ENCODE peak calls at places on chromosome 4, in four cellular contexts. U, L, Q and K are unnamed samples.

GRCh38 chr4:103272174-103272573 is 74.0 kb upstream of the CENPE start:
- DNase-seq in U (no peak), L (no peak), Q (no peak), K (no peak)

GRCh38 chr4:81472249-81473085 is 760 bp upstream of the RASGEF1B start:
- DNase-seq in U (peak), L (no peak), Q (no peak), K (peak)

GRCh38 chr4:41145571-41146078 is 68.7 kb downstream of the APBB2 start:
- DNase-seq in U (no peak), L (no peak), Q (peak), K (no peak)

GRCh38 chr4:147085796-147086195 is 140.1 kb upstream of the TTC29 start:
- DNase-seq in U (no peak), L (no peak), Q (no peak), K (no peak)

GRCh38 chr4:6065166-6065565 is 46.9 kb upstream of the C4orf50 start:
- DNase-seq in U (no peak), L (no peak), Q (no peak), K (no peak)

GRCh38 chr4:122747883-122748282 is 15.4 kb downstream of the BBS12 start:
- DNase-seq in U (no peak), L (no peak), Q (peak), K (no peak)

GRCh38 chr4:156838761-156839160 is 132.8 kb downstream of the PDGFC start:
- DNase-seq in U (no peak), L (no peak), Q (peak), K (peak)

GRCh38 chr4:107757860-107758476 is 37.9 kb upstream of the PAPSS1 start:
- DNase-seq in U (no peak), L (no peak), Q (peak), K (no peak)

GRCh38 chr4:89413518-89413917 is 105.9 kb upstream of the GPRIN3 start:
- DNase-seq in U (no peak), L (no peak), Q (no peak), K (no peak)

GRCh38 chr4:32429151-32429550 is 1709.0 kb downstream of the PCDH7 start:
- DNase-seq in U (no peak), L (no peak), Q (no peak), K (no peak)

GRCh38 chr4:159446266-159446976 is 343.5 kb downstream of the RAPGEF2 start:
- DNase-seq in U (peak), L (peak), Q (peak), K (peak)

GRCh38 chr4:184097240-184097619 is 120.4 kb downstream of the ENPP6 start:
- DNase-seq in U (peak), L (peak), Q (no peak), K (peak)

GRCh38 chr4:153541426-153542096 is 75.4 kb downstream of the TMEM131L start:
- DNase-seq in U (no peak), L (no peak), Q (peak), K (no peak)

GRCh38 chr4:168585168-168586091 is 88.6 kb downstream of the PALLD start:
- DNase-seq in U (peak), L (peak), Q (peak), K (peak)

GRCh38 chr4:169064281-169064680 is 54.2 kb upstream of the CBR4 start:
- DNase-seq in U (no peak), L (no peak), Q (no peak), K (no peak)

GRCh38 chr4:74161676-74162450 is 3.9 kb downstream of the MTHFD2L start:
- DNase-seq in U (no peak), L (no peak), Q (peak), K (no peak)

GRCh38 chr4:35734381-35735098 is 509.8 kb downstream of the ARAP2 start:
- DNase-seq in U (no peak), L (no peak), Q (no peak), K (no peak)

GRCh38 chr4:1568855-1569460 is 115.2 kb downstream of the FAM53A start:
- DNase-seq in U (no peak), L (no peak), Q (no peak), K (no peak)

GRCh38 chr4:140163029-140163810 is 9.2 kb upstream of the MAML3 start:
- DNase-seq in U (no peak), L (no peak), Q (peak), K (no peak)

GRCh38 chr4:133355636-133356035 is 206.5 kb downstream of the PCDH10 start:
- DNase-seq in U (no peak), L (no peak), Q (no peak), K (peak)

GRCh38 chr4:109979932-109980717 is 67.4 kb downstream of the EGF start:
- DNase-seq in U (no peak), L (no peak), Q (peak), K (peak)

GRCh38 chr4:13309751-13310150 is 174.4 kb downstream of the RAB28 start:
- DNase-seq in U (no peak), L (no peak), Q (no peak), K (no peak)
- H3K56ac ChIP-seq in U (no peak), L (no peak), Q (no peak), K (no peak)

GRCh38 chr4:100357542-100357941 is 160.3 kb downstream of the EMCN start:
- DNase-seq in U (no peak), L (no peak), Q (no peak), K (peak)

GRCh38 chr4:100359433-100359832 is 158.4 kb downstream of the EMCN start:
- DNase-seq in U (no peak), L (no peak), Q (no peak), K (no peak)

GRCh38 chr4:100362363-100362762 is 155.5 kb downstream of the EMCN start:
- DNase-seq in U (no peak), L (no peak), Q (peak), K (no peak)

GRCh38 chr4:100361336-100361735 is 156.5 kb downstream of the EMCN start:
- DNase-seq in U (no peak), L (no peak), Q (no peak), K (no peak)

DNA sequence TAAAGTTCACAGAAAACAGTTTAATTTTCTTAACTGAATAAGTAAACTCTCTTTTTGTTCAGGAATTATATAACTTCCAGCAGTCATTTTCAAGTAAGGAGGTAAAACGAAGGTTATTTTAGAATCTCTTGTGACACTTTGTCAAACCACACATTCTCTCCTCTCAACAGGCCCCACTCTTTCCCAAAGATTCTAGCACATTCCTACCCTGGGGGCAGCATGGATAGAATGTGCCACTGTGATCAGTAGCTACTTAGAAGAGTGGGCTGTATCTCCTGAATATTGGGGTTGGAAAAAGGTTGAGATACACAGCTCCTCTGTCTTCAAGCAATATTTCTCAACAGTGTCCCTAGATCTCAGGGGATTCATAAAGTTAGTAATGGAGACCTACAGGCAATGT is 157.6 kb downstream of the EMCN start:
- DNase-seq in U (no peak), L (no peak), Q (no peak), K (no peak)
- H3K56ac ChIP-seq in U (no peak), L (no peak), Q (no peak), K (no peak)

GRCh38 chr4:126960760-126961159 is 672.0 kb upstream of the INTU start:
- DNase-seq in U (no peak), L (no peak), Q (no peak), K (no peak)
- H3K56ac ChIP-seq in U (no peak), L (no peak), Q (no peak), K (no peak)

DNA sequence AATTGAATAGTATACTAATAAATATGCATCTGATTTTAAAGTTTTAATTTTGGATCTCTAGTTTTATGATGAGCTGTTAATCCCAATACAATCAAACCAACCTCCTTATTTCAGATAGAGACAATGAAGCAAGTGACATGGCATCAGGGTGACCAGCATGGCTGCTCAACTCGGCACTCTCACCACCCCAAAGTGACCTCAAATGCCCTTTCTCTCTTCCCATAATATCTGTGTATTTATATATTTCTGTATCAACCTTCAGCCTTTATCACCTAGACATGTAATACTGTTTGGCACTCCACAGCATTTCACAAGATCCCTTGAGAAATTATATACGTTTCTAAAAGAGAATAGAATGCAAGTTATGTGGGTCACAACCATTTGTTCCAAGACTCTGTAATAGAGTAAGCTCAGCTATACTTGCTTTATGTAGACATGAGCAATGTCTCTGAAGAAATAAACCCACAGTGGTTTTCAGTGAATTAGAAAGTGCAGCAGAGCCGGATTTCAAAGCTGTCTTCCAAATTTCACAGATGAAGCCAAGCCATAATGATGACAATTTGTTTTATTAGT is 1623.3 kb upstream of the PABPC4L start:
- DNase-seq in U (no peak), L (no peak), Q (no peak), K (no peak)
- H3K56ac ChIP-seq in U (no peak), L (no peak), Q (no peak), K (no peak)

GRCh38 chr4:162700815-162701361 is 465.8 kb downstream of the NAF1 start:
- DNase-seq in U (no peak), L (no peak), Q (no peak), K (no peak)
- H3K56ac ChIP-seq in U (no peak), L (no peak), Q (no peak), K (no peak)

GRCh38 chr4:145501051-145501660 is 19.5 kb downstream of the SMAD1 start:
- DNase-seq in U (no peak), L (no peak), Q (no peak), K (no peak)
- H3K56ac ChIP-seq in U (no peak), L (no peak), Q (no peak), K (no peak)

GRCh38 chr4:165410214-165410613 is 31.4 kb downstream of the CPE start:
- DNase-seq in U (no peak), L (no peak), Q (no peak), K (no peak)

GRCh38 chr4:165418116-165418515 is 39.3 kb downstream of the CPE start:
- DNase-seq in U (no peak), L (no peak), Q (no peak), K (no peak)

GRCh38 chr4:165415910-165416309 is 37.1 kb downstream of the CPE start:
- DNase-seq in U (no peak), L (no peak), Q (no peak), K (no peak)
- H3K56ac ChIP-seq in U (no peak), L (no peak), Q (no peak), K (no peak)

DNA sequence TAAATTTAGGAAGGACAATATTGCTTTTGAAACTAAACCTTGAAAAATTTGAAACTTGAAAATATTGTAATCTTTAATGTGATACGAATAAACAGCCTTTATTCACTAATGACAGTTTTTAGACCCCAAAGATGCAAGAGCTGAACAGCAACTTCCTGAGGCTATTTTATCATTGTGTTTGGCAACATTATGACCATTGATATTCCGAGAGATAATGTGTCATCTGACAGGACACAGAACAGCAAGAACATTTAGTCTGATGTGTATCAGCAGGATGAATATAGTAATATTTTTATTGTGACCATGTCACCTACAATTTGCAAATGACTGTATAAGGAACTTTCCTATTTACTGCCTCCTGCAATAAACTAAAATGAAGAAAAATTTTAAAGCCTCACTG is 316.0 kb downstream of the ADAM29 start:
- DNase-seq in U (no peak), L (no peak), Q (no peak), K (no peak)
- H3K56ac ChIP-seq in U (no peak), L (no peak), Q (no peak), K (no peak)